ENCODE peak calls at places on chromosomes 6 and 20, in ten cellular contexts. S is endothelial cell; T is nucleus accumbens; O is NB4; W is CD8-positive, alpha-beta T cell; M is germinal center; N is NCI-H460; Q is fibroblast of lung; V is stimulated activated CD4-positive, alpha-beta T cell treated with anti-CD3 and anti-CD28 coated beads, Interleukin-4, amount 100 ng/mL, for 4 hours; L is cardiac fibroblast. H is an unnamed sample.
A peak's percentile ranks its signal among the peaks of the same experiment; 100 is the strongest.

GRCh38 chr6:151716446-151717047 is 90.9 kb upstream of the ESR1 start:
- DNase-seq in L (no peak), N (no peak), Q (no peak), V (no peak), S (peak; percentile 16), T (no peak), M (no peak), O (no peak), W (no peak), H (no peak)

GRCh38 chr6:33885121-33886057 is 81.6 kb upstream of the MLN start:
- DNase-seq in S (no peak), T (no peak), M (no peak), V (no peak), O (peak; percentile 45), Q (peak; percentile 43), N (peak; percentile 31), L (peak; percentile 15), W (no peak), H (peak; percentile 49)

GRCh38 chr20:58892126-58892931 is 39.8 kb downstream of the GNAS start:
- DNase-seq in Q (peak; percentile 73), S (peak; percentile 79), N (no peak), V (peak; percentile 74), O (peak; percentile 89), M (peak; percentile 76), T (peak; percentile 51), L (peak; percentile 65), W (peak; percentile 57), H (peak; percentile 56)

GRCh38 chr20:32577023-32577422 is 8.1 kb downstream of the NOL4L start:
- DNase-seq in N (no peak), V (no peak), M (no peak), Q (no peak), W (no peak), S (no peak), O (no peak), T (no peak), L (no peak), H (no peak)

GRCh38 chr6:85594197-85594930 is 706 bp upstream of the SNX14 start:
- DNase-seq in O (no peak), L (peak; percentile 41), W (no peak), T (peak; percentile 51), N (no peak), S (no peak), M (peak; percentile 16), Q (no peak), V (peak; percentile 37), H (peak; percentile 42)

GRCh38 chr6:104407957-104408356 is 451.8 kb downstream of the HACE1 start:
- DNase-seq in M (no peak), N (no peak), W (no peak), S (no peak), L (no peak), T (no peak), O (no peak), V (no peak), Q (no peak), H (no peak)

GRCh38 chr6:6866656-6867390 is 240.9 kb upstream of the RREB1 start:
- DNase-seq in V (no peak), Q (no peak), S (no peak), O (no peak), L (no peak), N (no peak), W (no peak), M (no peak), T (no peak), H (no peak)

GRCh38 chr20:8909596-8909995 is 159.3 kb upstream of the PLCB4 start:
- DNase-seq in O (no peak), V (no peak), L (no peak), T (no peak), Q (no peak), M (no peak), W (no peak), N (no peak), S (no peak), H (peak; percentile 13)

GRCh38 chr20:60046436-60046835 is 88.2 kb downstream of the CDH26 start:
- DNase-seq in M (no peak), L (no peak), T (no peak), S (no peak), N (no peak), O (no peak), Q (no peak), V (no peak), W (no peak), H (no peak)

GRCh38 chr20:33667245-33668086 is 723 bp downstream of the ACTL10 start:
- DNase-seq in W (peak; percentile 21), M (peak; percentile 28), V (peak; percentile 43), N (no peak), L (peak; percentile 82), O (peak; percentile 87), Q (peak; percentile 70), S (no peak), T (no peak), H (peak; percentile 74)

GRCh38 chr20:62922451-62922921 is 3.8 kb downstream of the DIDO1 start:
- DNase-seq in L (no peak), T (no peak), N (peak; percentile 70), S (no peak), M (no peak), V (no peak), O (no peak), W (peak; percentile 43), Q (no peak), H (no peak)

H was measured in fibroblast of the aortic adventitia.